ENCODE peak calls at places on chromosomes 6 and 20, in ten cellular contexts. One of them, this sample, is unnamed.

GRCh38 chr20:22583773-22584629 is at the start of gene FOXA2:
- DNase-seq in sciatic nerve: no peak
- DNase-seq in stimulated activated naive CD8-positive, alpha-beta T cell treated with anti-CD3 and anti-CD28 coated beads, Interleukin-15, amount 100 ng/mL, for 72 hours: no peak
- DNase-seq in activated gamma-delta T cell: no peak
- DNase-seq in activated CD4-positive, alpha-beta T cell treated with anti-CD3 and anti-CD28 coated beads, Interleukin-2, amount 50 U/mL, for 24 hours: no peak
- DNase-seq in CD8-positive, alpha-beta memory T cell: no peak
- DNase-seq in T-helper 2 cell: no peak
- DNase-seq in stimulated activated CD4-positive, alpha-beta T cell treated with anti-CD3 and anti-CD28 coated beads, Interleukin-12 subunit alpha, Interleukin-12 subunit beta, amount 100 ng/mL, for 4 hours: no peak
- DNase-seq in mesenchymal stem cell: no peak
- DNase-seq in psoas muscle: no peak
- DNase-seq in this sample: no peak

GRCh38 chr6:150759500-150759899 is 106.0 kb upstream of the MTHFD1L start:
- DNase-seq in sciatic nerve: no peak
- DNase-seq in stimulated activated naive CD8-positive, alpha-beta T cell treated with anti-CD3 and anti-CD28 coated beads, Interleukin-15, amount 100 ng/mL, for 72 hours: no peak
- DNase-seq in activated gamma-delta T cell: no peak
- DNase-seq in activated CD4-positive, alpha-beta T cell treated with anti-CD3 and anti-CD28 coated beads, Interleukin-2, amount 50 U/mL, for 24 hours: no peak
- DNase-seq in CD8-positive, alpha-beta memory T cell: no peak
- DNase-seq in T-helper 2 cell: no peak
- DNase-seq in stimulated activated CD4-positive, alpha-beta T cell treated with anti-CD3 and anti-CD28 coated beads, Interleukin-12 subunit alpha, Interleukin-12 subunit beta, amount 100 ng/mL, for 4 hours: no peak
- DNase-seq in mesenchymal stem cell: no peak
- DNase-seq in psoas muscle: no peak
- DNase-seq in this sample: no peak

GRCh38 chr20:63580796-63581461 is 6.9 kb upstream of the HELZ2 start:
- DNase-seq in sciatic nerve: no peak
- DNase-seq in stimulated activated naive CD8-positive, alpha-beta T cell treated with anti-CD3 and anti-CD28 coated beads, Interleukin-15, amount 100 ng/mL, for 72 hours: peak
- DNase-seq in activated gamma-delta T cell: no peak
- DNase-seq in activated CD4-positive, alpha-beta T cell treated with anti-CD3 and anti-CD28 coated beads, Interleukin-2, amount 50 U/mL, for 24 hours: peak
- DNase-seq in CD8-positive, alpha-beta memory T cell: peak
- DNase-seq in T-helper 2 cell: no peak
- DNase-seq in stimulated activated CD4-positive, alpha-beta T cell treated with anti-CD3 and anti-CD28 coated beads, Interleukin-12 subunit alpha, Interleukin-12 subunit beta, amount 100 ng/mL, for 4 hours: peak
- DNase-seq in mesenchymal stem cell: peak
- DNase-seq in psoas muscle: no peak
- DNase-seq in this sample: no peak

GRCh38 chr20:37776049-37776448 is 82.2 kb downstream of the CTNNBL1 start:
- DNase-seq in sciatic nerve: no peak
- DNase-seq in stimulated activated naive CD8-positive, alpha-beta T cell treated with anti-CD3 and anti-CD28 coated beads, Interleukin-15, amount 100 ng/mL, for 72 hours: no peak
- DNase-seq in activated gamma-delta T cell: no peak
- DNase-seq in activated CD4-positive, alpha-beta T cell treated with anti-CD3 and anti-CD28 coated beads, Interleukin-2, amount 50 U/mL, for 24 hours: no peak
- DNase-seq in CD8-positive, alpha-beta memory T cell: no peak
- DNase-seq in T-helper 2 cell: no peak
- DNase-seq in stimulated activated CD4-positive, alpha-beta T cell treated with anti-CD3 and anti-CD28 coated beads, Interleukin-12 subunit alpha, Interleukin-12 subunit beta, amount 100 ng/mL, for 4 hours: no peak
- DNase-seq in mesenchymal stem cell: no peak
- DNase-seq in psoas muscle: no peak
- DNase-seq in this sample: no peak

GRCh38 chr6:126701799-126702198 is 361.9 kb downstream of the CENPW start:
- DNase-seq in sciatic nerve: no peak
- DNase-seq in stimulated activated naive CD8-positive, alpha-beta T cell treated with anti-CD3 and anti-CD28 coated beads, Interleukin-15, amount 100 ng/mL, for 72 hours: no peak
- DNase-seq in activated gamma-delta T cell: no peak
- DNase-seq in activated CD4-positive, alpha-beta T cell treated with anti-CD3 and anti-CD28 coated beads, Interleukin-2, amount 50 U/mL, for 24 hours: no peak
- DNase-seq in CD8-positive, alpha-beta memory T cell: no peak
- DNase-seq in T-helper 2 cell: no peak
- DNase-seq in stimulated activated CD4-positive, alpha-beta T cell treated with anti-CD3 and anti-CD28 coated beads, Interleukin-12 subunit alpha, Interleukin-12 subunit beta, amount 100 ng/mL, for 4 hours: no peak
- DNase-seq in mesenchymal stem cell: no peak
- DNase-seq in psoas muscle: no peak
- DNase-seq in this sample: no peak

GRCh38 chr6:159842035-159842434 is 42.0 kb downstream of the PNLDC1 start:
- DNase-seq in sciatic nerve: no peak
- DNase-seq in stimulated activated naive CD8-positive, alpha-beta T cell treated with anti-CD3 and anti-CD28 coated beads, Interleukin-15, amount 100 ng/mL, for 72 hours: no peak
- DNase-seq in activated gamma-delta T cell: no peak
- DNase-seq in activated CD4-positive, alpha-beta T cell treated with anti-CD3 and anti-CD28 coated beads, Interleukin-2, amount 50 U/mL, for 24 hours: no peak
- DNase-seq in CD8-positive, alpha-beta memory T cell: no peak
- DNase-seq in T-helper 2 cell: no peak
- DNase-seq in stimulated activated CD4-positive, alpha-beta T cell treated with anti-CD3 and anti-CD28 coated beads, Interleukin-12 subunit alpha, Interleukin-12 subunit beta, amount 100 ng/mL, for 4 hours: no peak
- DNase-seq in mesenchymal stem cell: peak
- DNase-seq in psoas muscle: no peak
- DNase-seq in this sample: no peak

GRCh38 chr6:68967549-68968300 is 332.6 kb downstream of the ADGRB3 start:
- DNase-seq in sciatic nerve: peak
- DNase-seq in stimulated activated naive CD8-positive, alpha-beta T cell treated with anti-CD3 and anti-CD28 coated beads, Interleukin-15, amount 100 ng/mL, for 72 hours: peak
- DNase-seq in activated gamma-delta T cell: no peak
- DNase-seq in activated CD4-positive, alpha-beta T cell treated with anti-CD3 and anti-CD28 coated beads, Interleukin-2, amount 50 U/mL, for 24 hours: peak
- DNase-seq in CD8-positive, alpha-beta memory T cell: peak
- DNase-seq in T-helper 2 cell: no peak
- DNase-seq in stimulated activated CD4-positive, alpha-beta T cell treated with anti-CD3 and anti-CD28 coated beads, Interleukin-12 subunit alpha, Interleukin-12 subunit beta, amount 100 ng/mL, for 4 hours: peak
- DNase-seq in mesenchymal stem cell: peak
- DNase-seq in psoas muscle: peak
- DNase-seq in this sample: peak

GRCh38 chr6:152049502-152049901 is 242.0 kb downstream of the ESR1 start:
- DNase-seq in sciatic nerve: no peak
- DNase-seq in stimulated activated naive CD8-positive, alpha-beta T cell treated with anti-CD3 and anti-CD28 coated beads, Interleukin-15, amount 100 ng/mL, for 72 hours: no peak
- DNase-seq in activated gamma-delta T cell: no peak
- DNase-seq in activated CD4-positive, alpha-beta T cell treated with anti-CD3 and anti-CD28 coated beads, Interleukin-2, amount 50 U/mL, for 24 hours: no peak
- DNase-seq in CD8-positive, alpha-beta memory T cell: no peak
- DNase-seq in T-helper 2 cell: no peak
- DNase-seq in stimulated activated CD4-positive, alpha-beta T cell treated with anti-CD3 and anti-CD28 coated beads, Interleukin-12 subunit alpha, Interleukin-12 subunit beta, amount 100 ng/mL, for 4 hours: no peak
- DNase-seq in mesenchymal stem cell: no peak
- DNase-seq in psoas muscle: no peak
- DNase-seq in this sample: no peak

GRCh38 chr20:3818155-3819151 is 1.9 kb upstream of the AP5S1 start:
- DNase-seq in sciatic nerve: no peak
- DNase-seq in stimulated activated naive CD8-positive, alpha-beta T cell treated with anti-CD3 and anti-CD28 coated beads, Interleukin-15, amount 100 ng/mL, for 72 hours: no peak
- DNase-seq in activated gamma-delta T cell: no peak
- DNase-seq in activated CD4-positive, alpha-beta T cell treated with anti-CD3 and anti-CD28 coated beads, Interleukin-2, amount 50 U/mL, for 24 hours: no peak
- DNase-seq in CD8-positive, alpha-beta memory T cell: no peak
- DNase-seq in T-helper 2 cell: no peak
- DNase-seq in stimulated activated CD4-positive, alpha-beta T cell treated with anti-CD3 and anti-CD28 coated beads, Interleukin-12 subunit alpha, Interleukin-12 subunit beta, amount 100 ng/mL, for 4 hours: no peak
- DNase-seq in mesenchymal stem cell: peak
- DNase-seq in psoas muscle: peak
- DNase-seq in this sample: no peak

GRCh38 chr20:24958506-24959385 is 9.7 kb downstream of the CST7 start:
- DNase-seq in sciatic nerve: peak
- DNase-seq in stimulated activated naive CD8-positive, alpha-beta T cell treated with anti-CD3 and anti-CD28 coated beads, Interleukin-15, amount 100 ng/mL, for 72 hours: no peak
- DNase-seq in activated gamma-delta T cell: no peak
- DNase-seq in activated CD4-positive, alpha-beta T cell treated with anti-CD3 and anti-CD28 coated beads, Interleukin-2, amount 50 U/mL, for 24 hours: no peak
- DNase-seq in CD8-positive, alpha-beta memory T cell: no peak
- DNase-seq in T-helper 2 cell: no peak
- DNase-seq in stimulated activated CD4-positive, alpha-beta T cell treated with anti-CD3 and anti-CD28 coated beads, Interleukin-12 subunit alpha, Interleukin-12 subunit beta, amount 100 ng/mL, for 4 hours: no peak
- DNase-seq in mesenchymal stem cell: no peak
- DNase-seq in psoas muscle: no peak
- DNase-seq in this sample: no peak

GRCh38 chr20:50399003-50399916 is 110.9 kb upstream of the PTPN1 start:
- DNase-seq in sciatic nerve: no peak
- DNase-seq in stimulated activated naive CD8-positive, alpha-beta T cell treated with anti-CD3 and anti-CD28 coated beads, Interleukin-15, amount 100 ng/mL, for 72 hours: no peak
- DNase-seq in activated gamma-delta T cell: no peak
- DNase-seq in activated CD4-positive, alpha-beta T cell treated with anti-CD3 and anti-CD28 coated beads, Interleukin-2, amount 50 U/mL, for 24 hours: no peak
- DNase-seq in CD8-positive, alpha-beta memory T cell: no peak
- DNase-seq in T-helper 2 cell: no peak
- DNase-seq in stimulated activated CD4-positive, alpha-beta T cell treated with anti-CD3 and anti-CD28 coated beads, Interleukin-12 subunit alpha, Interleukin-12 subunit beta, amount 100 ng/mL, for 4 hours: no peak
- DNase-seq in mesenchymal stem cell: peak
- DNase-seq in psoas muscle: peak
- DNase-seq in this sample: no peak